ENCODE peak calls at places on chromosome 14, in ten cellular contexts. M is fibroblast of the aortic adventitia, N is sigmoid colon, O is HFF-Myc, J is dorsolateral prefrontal cortex, F is cardiac muscle cell, V is Calu3, U is heart left ventricle, B is WTC11, Q is NB4. S is an unnamed sample.

GRCh38 chr14:95021588-95021987 is 135.7 kb downstream of the DICER1 start:
- DNase-seq in M (no peak), N (no peak), O (no peak), J (no peak), F (no peak), V (no peak), U (no peak), B (no peak), Q (no peak), S (no peak)

GRCh38 chr14:61561657-61562276 is 133.5 kb upstream of the HIF1A start:
- DNase-seq in M (peak), N (peak), O (peak), J (no peak), F (peak), V (peak), U (peak), B (no peak), Q (peak), S (no peak)

GRCh38 chr14:100536141-100536540 is 51.1 kb downstream of the BEGAIN start:
- DNase-seq in M (no peak), N (peak), O (no peak), J (peak), F (no peak), V (no peak), U (no peak), B (no peak), Q (no peak), S (peak)

GRCh38 chr14:96364911-96365310 is 1.6 kb downstream of the GSKIP start:
- DNase-seq in M (no peak), N (no peak), O (no peak), J (no peak), F (no peak), V (no peak), U (no peak), B (no peak), Q (no peak), S (no peak)

GRCh38 chr14:101505216-101505970 is 55.9 kb upstream of the DIO3 start:
- DNase-seq in M (no peak), N (peak), O (no peak), J (peak), F (no peak), V (no peak), U (peak), B (peak), Q (no peak), S (no peak)

GRCh38 chr14:32711103-32711680 is 227.5 kb upstream of the NPAS3 start:
- DNase-seq in M (peak), N (no peak), O (no peak), J (peak), F (peak), V (peak), U (no peak), B (no peak), Q (peak), S (no peak)

GRCh38 chr14:104110491-104111209 is 25.1 kb downstream of the ASPG start:
- DNase-seq in M (no peak), N (no peak), O (no peak), J (no peak), F (no peak), V (peak), U (no peak), B (peak), Q (no peak), S (no peak)

GRCh38 chr14:64915797-64916196 is 1.5 kb downstream of the CHURC1 start:
- DNase-seq in M (no peak), N (no peak), O (no peak), J (no peak), F (no peak), V (no peak), U (no peak), B (no peak), Q (peak), S (no peak)

GRCh38 chr14:24705840-24706239 is 71.8 kb upstream of the GZMB start:
- DNase-seq in M (no peak), N (no peak), O (no peak), J (no peak), F (no peak), V (no peak), U (no peak), B (no peak), Q (no peak), S (no peak)

GRCh38 chr14:24241829-24242443 is 487 bp downstream of the TINF2 start:
- DNase-seq in M (peak), N (peak), O (peak), J (no peak), F (peak), V (peak), U (peak), B (peak), Q (peak), S (peak)

GRCh38 chr14:31418440-31418839 is 1.9 kb downstream of the HEATR5A start:
- DNase-seq in M (no peak), N (no peak), O (no peak), J (no peak), F (no peak), V (no peak), U (no peak), B (no peak), Q (peak), S (no peak)

GRCh38 chr14:96370528-96370927 is 7.2 kb downstream of the GSKIP start:
- DNase-seq in M (no peak), N (no peak), O (no peak), J (no peak), F (no peak), V (no peak), U (no peak), B (no peak), Q (no peak), S (no peak)

GRCh38 chr14:97602438-97603117 is 805.4 kb downstream of the VRK1 start:
- DNase-seq in M (no peak), N (no peak), O (no peak), J (no peak), F (no peak), V (no peak), U (no peak), B (no peak), Q (no peak), S (no peak)

GRCh38 chr14:64186231-64187129 is 107.7 kb downstream of the ESR2 start:
- DNase-seq in M (no peak), N (no peak), O (no peak), J (no peak), F (peak), V (no peak), U (no peak), B (peak), Q (no peak), S (no peak)

GRCh38 chr14:76917158-76917596 is 91.0 kb downstream of the LRRC74A start:
- DNase-seq in M (peak), N (peak), O (no peak), J (no peak), F (peak), V (peak), U (peak), B (peak), Q (peak), S (no peak)

GRCh38 chr14:32709072-32709471 is 229.6 kb upstream of the NPAS3 start:
- DNase-seq in M (peak), N (peak), O (no peak), J (peak), F (no peak), V (no peak), U (peak), B (no peak), Q (no peak), S (no peak)

GRCh38 chr14:61493239-61493638 is 171.9 kb downstream of the PRKCH start:
- DNase-seq in M (peak), N (no peak), O (peak), J (no peak), F (no peak), V (no peak), U (no peak), B (no peak), Q (no peak), S (no peak)

GRCh38 chr14:69657961-69658360 is 46.6 kb downstream of the SUSD6 start:
- DNase-seq in M (peak), N (no peak), O (no peak), J (no peak), F (peak), V (peak), U (no peak), B (peak), Q (no peak), S (no peak)

GRCh38 chr14:55053500-55053899 is 2.1 kb downstream of the MAPK1IP1L start:
- DNase-seq in M (no peak), N (no peak), O (no peak), J (no peak), F (no peak), V (no peak), U (no peak), B (no peak), Q (no peak), S (no peak)

GRCh38 chr14:41586237-41586636 is 20.4 kb upstream of the LRFN5 start:
- DNase-seq in M (peak), N (no peak), O (no peak), J (no peak), F (no peak), V (no peak), U (no peak), B (no peak), Q (no peak), S (no peak)

GRCh38 chr14:33297565-33297964 is 358.9 kb downstream of the NPAS3 start:
- DNase-seq in M (no peak), N (no peak), O (no peak), J (no peak), F (no peak), V (no peak), U (no peak), B (no peak), Q (no peak), S (no peak)

GRCh38 chr14:86296173-86296572 is 766.2 kb downstream of the FLRT2 start:
- DNase-seq in M (peak), N (no peak), O (no peak), J (no peak), F (no peak), V (no peak), U (no peak), B (no peak), Q (no peak), S (no peak)

GRCh38 chr14:90567991-90568390 is 171.2 kb downstream of the CALM1 start:
- DNase-seq in M (no peak), N (peak), O (no peak), J (peak), F (no peak), V (no peak), U (no peak), B (no peak), Q (no peak), S (no peak)

GRCh38 chr14:54329082-54329695 is 67.6 kb upstream of the CDKN3 start:
- DNase-seq in M (peak), N (no peak), O (peak), J (peak), F (peak), V (peak), U (peak), B (peak), Q (peak), S (no peak)

GRCh38 chr14:22556990-22557623 is 31.9 kb downstream of the DAD1 start:
- DNase-seq in M (peak), N (peak), O (no peak), J (peak), F (peak), V (peak), U (peak), B (peak), Q (peak), S (peak)

GRCh38 chr14:106605548-106606448 is 1079.4 kb downstream of the TMEM121 start:
- DNase-seq in M (no peak), N (no peak), O (no peak), J (no peak), F (no peak), V (peak), U (no peak), B (no peak), Q (peak), S (no peak)

GRCh38 chr14:77338332-77338731 is 17.5 kb downstream of the GSTZ1 start:
- DNase-seq in M (no peak), N (no peak), O (no peak), J (no peak), F (no peak), V (no peak), U (no peak), B (no peak), Q (no peak), S (no peak)

GRCh38 chr14:40870252-40870651 is 736.4 kb upstream of the LRFN5 start:
- DNase-seq in M (no peak), N (no peak), O (no peak), J (no peak), F (no peak), V (no peak), U (no peak), B (no peak), Q (no peak), S (no peak)

GRCh38 chr14:86404425-86404824 is 874.5 kb downstream of the FLRT2 start:
- DNase-seq in M (no peak), N (no peak), O (no peak), J (no peak), F (no peak), V (no peak), U (no peak), B (no peak), Q (no peak), S (no peak)

GRCh38 chr14:34051966-34052657 is 101.2 kb upstream of the EGLN3 start:
- DNase-seq in M (peak), N (no peak), O (peak), J (no peak), F (no peak), V (peak), U (no peak), B (no peak), Q (peak), S (no peak)

DNA sequence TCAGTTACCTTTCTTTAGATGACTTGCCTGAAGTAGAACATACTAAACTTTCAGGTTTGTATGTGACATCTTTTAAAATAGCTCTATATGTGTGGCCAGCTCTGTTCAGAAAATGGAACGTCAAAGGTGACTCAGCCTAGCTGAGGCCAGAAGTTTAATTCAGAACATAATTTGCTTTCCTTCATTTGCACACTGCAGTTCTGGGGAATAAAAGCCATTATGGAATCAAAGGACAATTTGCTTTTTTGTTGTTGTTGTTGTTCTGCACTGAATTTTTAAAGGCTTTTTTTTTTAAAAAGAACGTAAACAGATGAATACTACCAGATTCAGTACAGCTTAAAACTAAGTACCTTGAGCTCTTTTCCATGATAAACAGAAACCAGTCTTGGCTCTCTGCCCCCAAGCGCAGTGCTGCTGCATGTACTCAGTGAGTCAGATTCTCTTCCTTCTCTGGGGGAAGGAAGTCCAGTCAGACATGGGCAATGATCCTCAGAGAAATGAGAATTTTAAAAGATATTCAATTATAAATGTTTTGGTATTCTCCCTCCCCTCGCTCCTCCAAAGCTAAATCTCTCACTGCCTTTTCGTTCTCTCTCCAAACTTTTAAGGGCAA is 644.2 kb downstream of the NOVA1 start:
- DNase-seq in M (peak), N (peak), O (no peak), J (peak), F (no peak), V (no peak), U (no peak), B (no peak), Q (no peak), S (no peak)
- TF ChIP-seq CTCF in M (no peak), N (no peak), O (no peak), J (no peak), F (no peak), V (no peak), U (no peak), B (no peak), Q (no peak), S (no peak)

DNA sequence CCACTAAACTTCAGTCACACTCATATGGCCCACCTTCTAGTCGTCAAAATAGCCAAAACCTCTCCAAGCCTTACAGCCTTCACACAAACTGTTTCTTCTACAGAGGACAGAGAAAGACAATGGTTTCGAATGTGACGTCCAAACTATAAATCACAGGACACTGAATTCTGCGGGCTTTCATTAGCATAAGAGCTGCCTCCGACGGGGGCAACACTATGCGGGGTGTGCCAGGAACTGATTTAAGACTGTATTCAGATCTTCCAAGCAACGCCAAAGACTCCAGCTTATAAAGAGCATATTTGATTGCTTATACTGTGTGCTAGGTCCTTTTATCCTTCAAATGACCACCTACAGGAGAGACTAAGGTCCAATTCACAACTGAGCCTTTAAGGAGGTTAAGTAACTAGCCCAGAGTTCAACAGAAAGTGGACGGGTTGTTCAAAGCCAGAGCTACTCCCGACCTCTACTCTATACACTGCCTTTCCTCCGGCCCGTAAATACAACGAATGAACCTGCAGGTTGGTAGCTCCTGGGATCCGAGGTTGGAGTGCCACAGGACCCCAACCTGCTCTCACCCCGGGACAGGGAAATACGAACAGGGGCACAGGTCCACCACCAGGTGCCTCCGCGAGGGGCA is 574 bp downstream of the L2HGDH start:
- DNase-seq in M (no peak), N (no peak), O (no peak), J (no peak), F (no peak), V (peak), U (no peak), B (no peak), Q (no peak), S (no peak)
- TF ChIP-seq CTCF in M (peak), N (peak), O (peak), J (no peak), F (peak), V (no peak), U (no peak), B (peak), Q (peak), S (peak)

GRCh38 chr14:36773136-36773540 is 111.5 kb downstream of the PAX9 start:
- DNase-seq in M (no peak), N (no peak), O (no peak), J (no peak), F (no peak), V (peak), U (no peak), B (no peak), Q (peak), S (no peak)
- TF ChIP-seq CTCF in M (no peak), N (no peak), O (no peak), J (no peak), F (no peak), V (no peak), U (no peak), B (no peak), Q (peak), S (peak)

GRCh38 chr14:105481886-105482454 is 4.7 kb upstream of the CRIP1 start:
- DNase-seq in M (peak), N (peak), O (peak), J (peak), F (no peak), V (peak), U (peak), B (peak), Q (peak), S (peak)
- TF ChIP-seq CTCF in M (no peak), N (no peak), O (no peak), J (peak), F (peak), V (no peak), U (no peak), B (no peak), Q (no peak), S (no peak)

GRCh38 chr14:88437659-88438058 is 52.2 kb downstream of the SPATA7 start:
- DNase-seq in M (no peak), N (no peak), O (no peak), J (no peak), F (no peak), V (no peak), U (no peak), B (no peak), Q (no peak), S (no peak)
- TF ChIP-seq CTCF in M (peak), N (no peak), O (no peak), J (peak), F (no peak), V (no peak), U (no peak), B (no peak), Q (no peak), S (no peak)

GRCh38 chr14:56168007-56168616 is 49.9 kb downstream of the PELI2 start:
- DNase-seq in M (no peak), N (no peak), O (no peak), J (no peak), F (no peak), V (peak), U (no peak), B (no peak), Q (no peak), S (no peak)
- TF ChIP-seq CTCF in M (no peak), N (no peak), O (no peak), J (no peak), F (no peak), V (no peak), U (no peak), B (no peak), Q (no peak), S (no peak)

DNA sequence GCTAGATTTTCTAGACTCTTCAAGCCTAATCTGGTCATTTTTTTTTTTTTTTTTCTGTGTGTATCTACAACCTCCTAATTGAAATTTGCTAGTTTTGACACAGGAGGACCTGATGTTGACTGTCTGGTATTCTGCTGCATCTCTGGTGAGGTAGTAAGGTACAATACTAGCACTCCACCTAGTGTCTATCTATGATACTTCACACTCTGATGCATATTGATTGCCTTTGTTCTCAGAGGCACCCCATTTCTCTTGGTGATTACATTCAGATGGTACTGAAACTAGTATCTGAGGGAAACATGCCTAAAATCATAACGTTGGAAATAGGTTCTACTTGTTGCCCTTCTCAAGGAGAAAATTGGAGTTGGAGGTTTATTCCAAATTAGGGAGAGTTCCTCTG is 930.5 kb upstream of the NOVA1 start:
- DNase-seq in M (peak), N (no peak), O (no peak), J (no peak), F (peak), V (no peak), U (no peak), B (no peak), Q (peak), S (no peak)
- TF ChIP-seq CTCF in M (no peak), N (peak), O (no peak), J (peak), F (peak), V (no peak), U (no peak), B (no peak), Q (peak), S (peak)

GRCh38 chr14:51453869-51454268 is 197.8 kb upstream of the FRMD6 start:
- DNase-seq in M (no peak), N (no peak), O (no peak), J (no peak), F (no peak), V (no peak), U (no peak), B (no peak), Q (no peak), S (no peak)
- TF ChIP-seq CTCF in M (no peak), N (no peak), O (no peak), J (no peak), F (no peak), V (no peak), U (no peak), B (no peak), Q (no peak), S (no peak)

DNA sequence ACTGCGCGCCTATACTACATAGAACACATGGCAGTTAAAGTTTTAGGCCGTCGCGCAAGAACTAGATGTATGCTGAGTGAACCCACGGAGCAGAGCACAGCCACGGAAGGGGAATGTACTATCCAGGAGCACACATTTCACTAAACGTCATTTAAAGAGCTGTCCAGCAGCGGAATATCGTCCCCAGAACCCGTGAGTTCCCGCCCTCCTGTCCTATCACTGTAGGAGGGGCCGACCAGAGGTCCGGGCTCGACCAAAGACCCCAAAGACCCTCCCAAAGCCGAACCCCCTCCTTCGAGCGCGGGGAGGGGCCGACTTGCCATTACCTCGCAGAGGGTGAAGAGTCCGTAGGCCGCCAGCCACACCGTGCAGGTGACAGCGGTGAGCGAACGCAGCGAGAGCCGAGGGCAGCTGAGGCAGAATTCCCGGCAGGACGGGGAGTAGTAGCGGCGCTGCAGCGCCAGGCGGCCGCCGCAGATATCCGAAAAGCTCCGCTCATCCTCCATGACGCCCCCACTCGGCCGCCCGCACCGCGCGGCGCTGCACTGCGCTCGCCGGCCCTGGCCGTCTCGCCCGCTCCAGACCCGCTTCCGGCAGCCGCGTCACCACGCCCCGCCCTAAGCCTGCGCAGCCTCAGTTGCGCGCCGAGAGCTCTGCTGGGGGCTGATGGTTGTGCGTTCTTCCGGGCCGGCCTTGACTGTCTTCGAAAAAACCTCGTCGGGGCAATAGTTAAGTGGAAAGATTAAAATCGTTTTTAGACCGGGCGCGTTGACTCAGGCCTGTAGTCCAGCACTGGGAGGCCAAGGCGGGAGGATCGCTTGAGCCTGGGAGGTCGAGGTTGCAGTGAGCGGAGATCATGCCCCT is at the start of gene PIGH:
- DNase-seq in M (peak), N (peak), O (peak), J (peak), F (peak), V (peak), U (peak), B (peak), Q (peak), S (peak)
- TF ChIP-seq CTCF in M (peak), N (peak), O (peak), J (peak), F (peak), V (peak), U (peak), B (peak), Q (peak), S (peak)

S was measured in type B pancreatic cell.